ENCODE peak calls at places on chromosomes 5 and 9, in ten cellular contexts. One of them, this sample, is unnamed.

GRCh38 chr9:91843623-91844111 is 106.4 kb downstream of the ROR2 start:
- DNase-seq in body of pancreas: peak
- DNase-seq in left lung: no peak
- DNase-seq in pancreas: no peak
- DNase-seq in A673: no peak
- DNase-seq in brain microvascular endothelial cell: no peak
- DNase-seq in fibroblast of lung: no peak
- DNase-seq in A549: no peak
- DNase-seq in left ventricle myocardium inferior: peak
- DNase-seq in spleen: peak
- DNase-seq in this sample: peak

GRCh38 chr9:96884443-96884842 is 30.1 kb upstream of the ZNF782 start:
- DNase-seq in body of pancreas: no peak
- DNase-seq in left lung: no peak
- DNase-seq in pancreas: no peak
- DNase-seq in A673: no peak
- DNase-seq in brain microvascular endothelial cell: peak
- DNase-seq in fibroblast of lung: peak
- DNase-seq in A549: peak
- DNase-seq in left ventricle myocardium inferior: no peak
- DNase-seq in spleen: no peak
- DNase-seq in this sample: no peak

GRCh38 chr5:31096238-31096865 is 97.1 kb upstream of the CDH6 start:
- DNase-seq in body of pancreas: no peak
- DNase-seq in left lung: no peak
- DNase-seq in pancreas: no peak
- DNase-seq in A673: no peak
- DNase-seq in brain microvascular endothelial cell: peak
- DNase-seq in fibroblast of lung: peak
- DNase-seq in A549: no peak
- DNase-seq in left ventricle myocardium inferior: no peak
- DNase-seq in spleen: no peak
- DNase-seq in this sample: no peak

GRCh38 chr9:131590449-131590848 is 45.1 kb downstream of the PRRT1B start:
- DNase-seq in body of pancreas: no peak
- DNase-seq in left lung: no peak
- DNase-seq in pancreas: no peak
- DNase-seq in A673: no peak
- DNase-seq in brain microvascular endothelial cell: no peak
- DNase-seq in fibroblast of lung: no peak
- DNase-seq in A549: no peak
- DNase-seq in left ventricle myocardium inferior: no peak
- DNase-seq in spleen: peak
- DNase-seq in this sample: peak

GRCh38 chr5:122341087-122341486 is 29.1 kb downstream of the SNCAIP start:
- DNase-seq in body of pancreas: no peak
- DNase-seq in left lung: no peak
- DNase-seq in pancreas: no peak
- DNase-seq in A673: no peak
- DNase-seq in brain microvascular endothelial cell: no peak
- DNase-seq in fibroblast of lung: no peak
- DNase-seq in A549: no peak
- DNase-seq in left ventricle myocardium inferior: no peak
- DNase-seq in spleen: no peak
- DNase-seq in this sample: no peak

GRCh38 chr5:139852696-139853095 is 57.1 kb downstream of the PSD2 start:
- DNase-seq in body of pancreas: no peak
- DNase-seq in left lung: peak
- DNase-seq in pancreas: no peak
- DNase-seq in A673: no peak
- DNase-seq in brain microvascular endothelial cell: no peak
- DNase-seq in fibroblast of lung: no peak
- DNase-seq in A549: no peak
- DNase-seq in left ventricle myocardium inferior: no peak
- DNase-seq in spleen: peak
- DNase-seq in this sample: no peak

GRCh38 chr5:171571663-171572062 is 152.2 kb downstream of the FGF18 start:
- DNase-seq in body of pancreas: no peak
- DNase-seq in left lung: no peak
- DNase-seq in pancreas: no peak
- DNase-seq in A673: peak
- DNase-seq in brain microvascular endothelial cell: peak
- DNase-seq in fibroblast of lung: peak
- DNase-seq in A549: peak
- DNase-seq in left ventricle myocardium inferior: no peak
- DNase-seq in spleen: no peak
- DNase-seq in this sample: no peak

GRCh38 chr5:27020965-27021364 is 17.4 kb downstream of the CDH9 start:
- DNase-seq in body of pancreas: no peak
- DNase-seq in left lung: no peak
- DNase-seq in pancreas: no peak
- DNase-seq in A673: peak
- DNase-seq in brain microvascular endothelial cell: no peak
- DNase-seq in fibroblast of lung: peak
- DNase-seq in A549: peak
- DNase-seq in left ventricle myocardium inferior: no peak
- DNase-seq in spleen: no peak
- DNase-seq in this sample: no peak

GRCh38 chr9:80648336-80648735 is 1041.0 kb downstream of the TLE1 start:
- DNase-seq in body of pancreas: no peak
- DNase-seq in left lung: no peak
- DNase-seq in pancreas: no peak
- DNase-seq in A673: peak
- DNase-seq in brain microvascular endothelial cell: peak
- DNase-seq in fibroblast of lung: peak
- DNase-seq in A549: no peak
- DNase-seq in left ventricle myocardium inferior: no peak
- DNase-seq in spleen: no peak
- DNase-seq in this sample: no peak

GRCh38 chr9:17993009-17993408 is 414.1 kb downstream of the SH3GL2 start:
- DNase-seq in body of pancreas: no peak
- DNase-seq in left lung: no peak
- DNase-seq in pancreas: no peak
- DNase-seq in A673: no peak
- DNase-seq in brain microvascular endothelial cell: no peak
- DNase-seq in fibroblast of lung: no peak
- DNase-seq in A549: no peak
- DNase-seq in left ventricle myocardium inferior: no peak
- DNase-seq in spleen: no peak
- DNase-seq in this sample: no peak

GRCh38 chr9:86642721-86643120 is 288.5 kb upstream of the TUT7 start:
- DNase-seq in body of pancreas: no peak
- DNase-seq in left lung: no peak
- DNase-seq in pancreas: no peak
- DNase-seq in A673: peak
- DNase-seq in brain microvascular endothelial cell: no peak
- DNase-seq in fibroblast of lung: no peak
- DNase-seq in A549: no peak
- DNase-seq in left ventricle myocardium inferior: no peak
- DNase-seq in spleen: no peak
- DNase-seq in this sample: no peak

GRCh38 chr5:119398713-119399492 is 43.1 kb downstream of the TNFAIP8 start:
- DNase-seq in body of pancreas: peak
- DNase-seq in left lung: no peak
- DNase-seq in pancreas: peak
- DNase-seq in A673: no peak
- DNase-seq in brain microvascular endothelial cell: no peak
- DNase-seq in fibroblast of lung: peak
- DNase-seq in A549: peak
- DNase-seq in left ventricle myocardium inferior: peak
- DNase-seq in spleen: no peak
- DNase-seq in this sample: peak

DNA sequence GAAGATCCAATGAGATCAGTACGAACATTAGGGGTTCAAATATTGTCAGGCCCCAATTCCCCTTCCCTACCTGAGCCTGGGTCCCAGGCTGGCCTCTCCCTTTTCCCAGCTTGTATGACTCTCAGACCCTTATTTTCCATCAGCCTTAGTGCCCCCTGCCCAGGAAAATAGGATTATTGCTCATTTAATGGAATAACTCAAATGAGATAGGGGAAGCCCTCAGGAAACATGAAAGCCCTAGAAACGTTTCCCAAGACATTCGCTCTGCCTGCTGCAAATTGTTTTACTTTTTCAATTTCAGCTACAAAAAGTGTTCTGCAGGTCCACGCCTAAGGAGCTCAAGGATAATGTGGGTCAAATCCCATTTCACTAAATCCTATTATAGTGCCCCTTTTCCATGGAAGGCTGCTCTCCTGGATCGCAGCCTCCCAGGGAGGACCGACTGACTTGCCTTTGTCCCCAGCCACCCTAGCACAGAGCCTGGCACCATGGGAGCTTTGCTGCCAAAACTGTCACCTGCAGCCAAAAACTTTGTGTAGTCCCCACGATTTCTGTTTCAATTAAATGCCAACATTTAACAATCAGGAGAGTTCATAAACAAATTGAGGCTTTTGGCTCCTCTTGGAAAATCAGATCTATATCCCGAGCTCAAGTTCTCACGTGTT is 46.9 kb downstream of the THOC3 start:
- DNase-seq in body of pancreas: no peak
- DNase-seq in left lung: no peak
- DNase-seq in pancreas: no peak
- DNase-seq in A673: no peak
- DNase-seq in brain microvascular endothelial cell: no peak
- DNase-seq in fibroblast of lung: no peak
- DNase-seq in A549: no peak
- DNase-seq in left ventricle myocardium inferior: no peak
- DNase-seq in spleen: no peak
- DNase-seq in this sample: no peak
- TF ChIP-seq CTCF in body of pancreas: no peak
- TF ChIP-seq CTCF in left lung: no peak
- TF ChIP-seq CTCF in pancreas: no peak
- TF ChIP-seq CTCF in A673: no peak
- TF ChIP-seq CTCF in brain microvascular endothelial cell: no peak
- TF ChIP-seq CTCF in fibroblast of lung: no peak
- TF ChIP-seq CTCF in A549: no peak
- TF ChIP-seq CTCF in left ventricle myocardium inferior: no peak
- TF ChIP-seq CTCF in spleen: no peak
- TF ChIP-seq CTCF in this sample: no peak

GRCh38 chr5:10760976-10761841 is at the start of gene DAP:
- DNase-seq in body of pancreas: peak
- DNase-seq in left lung: peak
- DNase-seq in pancreas: peak
- DNase-seq in A673: peak
- DNase-seq in brain microvascular endothelial cell: peak
- DNase-seq in fibroblast of lung: peak
- DNase-seq in A549: peak
- DNase-seq in left ventricle myocardium inferior: peak
- DNase-seq in spleen: peak
- DNase-seq in this sample: peak

GRCh38 chr5:10760033-10760975 is 730 bp downstream of the DAP start:
- DNase-seq in body of pancreas: peak
- DNase-seq in left lung: peak
- DNase-seq in pancreas: peak
- DNase-seq in A673: peak
- DNase-seq in brain microvascular endothelial cell: peak
- DNase-seq in fibroblast of lung: peak
- DNase-seq in A549: peak
- DNase-seq in left ventricle myocardium inferior: peak
- DNase-seq in spleen: no peak
- DNase-seq in this sample: peak

GRCh38 chr5:10762776-10763500 is 1.9 kb upstream of the DAP start:
- DNase-seq in body of pancreas: no peak
- DNase-seq in left lung: no peak
- DNase-seq in pancreas: no peak
- DNase-seq in A673: no peak
- DNase-seq in brain microvascular endothelial cell: no peak
- DNase-seq in fibroblast of lung: no peak
- DNase-seq in A549: no peak
- DNase-seq in left ventricle myocardium inferior: no peak
- DNase-seq in spleen: peak
- DNase-seq in this sample: no peak

GRCh38 chr5:10761842-10762165 is 770 bp upstream of the DAP start:
- DNase-seq in body of pancreas: peak
- DNase-seq in left lung: no peak
- DNase-seq in pancreas: no peak
- DNase-seq in A673: no peak
- DNase-seq in brain microvascular endothelial cell: peak
- DNase-seq in fibroblast of lung: no peak
- DNase-seq in A549: no peak
- DNase-seq in left ventricle myocardium inferior: no peak
- DNase-seq in spleen: no peak
- DNase-seq in this sample: peak

GRCh38 chr5:10762178-10762775 is 1.2 kb upstream of the DAP start:
- DNase-seq in body of pancreas: peak
- DNase-seq in left lung: no peak
- DNase-seq in pancreas: no peak
- DNase-seq in A673: no peak
- DNase-seq in brain microvascular endothelial cell: no peak
- DNase-seq in fibroblast of lung: no peak
- DNase-seq in A549: no peak
- DNase-seq in left ventricle myocardium inferior: peak
- DNase-seq in spleen: peak
- DNase-seq in this sample: peak
- H3K27ac ChIP-seq in body of pancreas: peak
- H3K27ac ChIP-seq in left lung: peak
- H3K27ac ChIP-seq in pancreas: peak
- H3K27ac ChIP-seq in A673: no peak
- H3K27ac ChIP-seq in brain microvascular endothelial cell: no peak
- H3K27ac ChIP-seq in fibroblast of lung: no peak
- H3K27ac ChIP-seq in A549: no peak
- H3K27ac ChIP-seq in left ventricle myocardium inferior: peak
- H3K27ac ChIP-seq in spleen: peak
- H3K27ac ChIP-seq in this sample: peak

GRCh38 chr5:73450672-73451217 is 2.2 kb upstream of the FOXD1 start:
- DNase-seq in body of pancreas: no peak
- DNase-seq in left lung: no peak
- DNase-seq in pancreas: no peak
- DNase-seq in A673: peak
- DNase-seq in brain microvascular endothelial cell: no peak
- DNase-seq in fibroblast of lung: peak
- DNase-seq in A549: peak
- DNase-seq in left ventricle myocardium inferior: no peak
- DNase-seq in spleen: no peak
- DNase-seq in this sample: no peak
- H3K4me3 ChIP-seq in body of pancreas: no peak
- H3K4me3 ChIP-seq in left lung: no peak
- H3K4me3 ChIP-seq in pancreas: no peak
- H3K4me3 ChIP-seq in A673: peak
- H3K4me3 ChIP-seq in brain microvascular endothelial cell: peak
- H3K4me3 ChIP-seq in fibroblast of lung: peak
- H3K4me3 ChIP-seq in A549: peak
- H3K4me3 ChIP-seq in left ventricle myocardium inferior: peak
- H3K4me3 ChIP-seq in spleen: no peak
- H3K4me3 ChIP-seq in this sample: no peak

DNA sequence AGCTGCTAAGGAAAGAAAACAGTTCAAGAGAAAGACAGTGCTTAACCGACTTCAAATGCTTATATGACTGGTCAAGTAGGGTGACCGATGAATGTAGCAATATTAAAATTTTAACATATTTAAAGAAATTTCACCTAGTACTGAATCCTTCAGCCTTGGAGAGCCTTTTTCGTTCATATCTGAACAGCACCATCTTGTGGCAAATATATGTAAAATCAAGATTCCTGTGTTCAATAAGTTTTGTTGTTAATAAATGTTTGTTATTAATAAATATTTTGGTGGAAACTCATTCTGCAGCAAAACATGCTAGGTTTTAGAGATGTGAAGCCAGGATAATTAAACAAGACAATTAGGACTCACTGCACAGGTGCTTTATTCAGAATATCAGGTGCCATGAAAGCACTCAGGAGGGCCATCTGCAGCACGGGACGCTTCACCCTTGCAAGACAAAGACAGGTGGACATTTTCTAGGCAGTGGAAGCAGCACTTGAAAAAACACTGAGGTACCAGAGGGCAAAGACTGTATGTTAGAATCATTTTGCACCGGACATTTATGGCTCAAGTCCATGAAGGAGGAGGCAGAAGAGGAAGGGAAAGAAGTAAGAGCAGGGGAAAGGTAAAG is 15.6 kb downstream of the TICAM2 start:
- DNase-seq in body of pancreas: no peak
- DNase-seq in left lung: no peak
- DNase-seq in pancreas: no peak
- DNase-seq in A673: peak
- DNase-seq in brain microvascular endothelial cell: no peak
- DNase-seq in fibroblast of lung: peak
- DNase-seq in A549: peak
- DNase-seq in left ventricle myocardium inferior: no peak
- DNase-seq in spleen: no peak
- DNase-seq in this sample: no peak
- TF ChIP-seq CTCF in body of pancreas: peak
- TF ChIP-seq CTCF in left lung: peak
- TF ChIP-seq CTCF in pancreas: peak
- TF ChIP-seq CTCF in A673: peak
- TF ChIP-seq CTCF in brain microvascular endothelial cell: no peak
- TF ChIP-seq CTCF in fibroblast of lung: peak
- TF ChIP-seq CTCF in A549: peak
- TF ChIP-seq CTCF in left ventricle myocardium inferior: peak
- TF ChIP-seq CTCF in spleen: peak
- TF ChIP-seq CTCF in this sample: peak

This sample was measured in uterus.